ENCODE peak calls at places on chromosome 22, in six cellular contexts. One of them, this sample, is unnamed.

GRCh38 chr22:31561238-31561887 is 65.0 kb downstream of the SFI1 start:
- DNase-seq in amniotic stem cell: peak
- DNase-seq in GM20000: peak
- DNase-seq in cardiac muscle cell: peak
- DNase-seq in caudate nucleus: peak
- DNase-seq in NCI-H1436: peak
- DNase-seq in this sample: peak

GRCh38 chr22:45358127-45358526 is 48.4 kb downstream of the FAM118A start:
- DNase-seq in amniotic stem cell: no peak
- DNase-seq in GM20000: no peak
- DNase-seq in cardiac muscle cell: no peak
- DNase-seq in caudate nucleus: no peak
- DNase-seq in NCI-H1436: no peak
- DNase-seq in this sample: no peak

GRCh38 chr22:42022162-42022847 is 23.7 kb downstream of the WBP2NL start:
- DNase-seq in amniotic stem cell: no peak
- DNase-seq in GM20000: peak
- DNase-seq in cardiac muscle cell: no peak
- DNase-seq in caudate nucleus: no peak
- DNase-seq in NCI-H1436: no peak
- DNase-seq in this sample: no peak

GRCh38 chr22:17563936-17564391 is 666 bp downstream of the SLC25A18 start:
- DNase-seq in amniotic stem cell: no peak
- DNase-seq in GM20000: no peak
- DNase-seq in cardiac muscle cell: no peak
- DNase-seq in caudate nucleus: no peak
- DNase-seq in NCI-H1436: peak
- DNase-seq in this sample: peak

GRCh38 chr22:18122254-18122554 is 11.6 kb downstream of the TUBA8 start:
- DNase-seq in amniotic stem cell: no peak
- DNase-seq in GM20000: no peak
- DNase-seq in cardiac muscle cell: no peak
- DNase-seq in caudate nucleus: no peak
- DNase-seq in NCI-H1436: no peak
- DNase-seq in this sample: no peak

GRCh38 chr22:41964106-41964494 is 5.1 kb upstream of the SEPTIN3 start:
- DNase-seq in amniotic stem cell: no peak
- DNase-seq in GM20000: no peak
- DNase-seq in cardiac muscle cell: no peak
- DNase-seq in caudate nucleus: no peak
- DNase-seq in NCI-H1436: no peak
- DNase-seq in this sample: no peak

GRCh38 chr22:34390400-34390799 is 470.1 kb upstream of the LARGE1 start:
- DNase-seq in amniotic stem cell: no peak
- DNase-seq in GM20000: no peak
- DNase-seq in cardiac muscle cell: no peak
- DNase-seq in caudate nucleus: no peak
- DNase-seq in NCI-H1436: no peak
- DNase-seq in this sample: no peak

GRCh38 chr22:49925525-49926128 is 7.2 kb downstream of the CRELD2 start:
- DNase-seq in amniotic stem cell: no peak
- DNase-seq in GM20000: peak
- DNase-seq in cardiac muscle cell: no peak
- DNase-seq in caudate nucleus: no peak
- DNase-seq in NCI-H1436: no peak
- DNase-seq in this sample: no peak

GRCh38 chr22:28905433-28905832 is 22.1 kb downstream of the ZNRF3 start:
- DNase-seq in amniotic stem cell: no peak
- DNase-seq in GM20000: no peak
- DNase-seq in cardiac muscle cell: no peak
- DNase-seq in caudate nucleus: no peak
- DNase-seq in NCI-H1436: no peak
- DNase-seq in this sample: no peak

GRCh38 chr22:46370584-46371373 is 35.3 kb downstream of the TRMU start:
- DNase-seq in amniotic stem cell: no peak
- DNase-seq in GM20000: no peak
- DNase-seq in cardiac muscle cell: no peak
- DNase-seq in caudate nucleus: no peak
- DNase-seq in NCI-H1436: no peak
- DNase-seq in this sample: no peak

GRCh38 chr22:18109410-18110193 is 1.0 kb upstream of the TUBA8 start:
- DNase-seq in amniotic stem cell: no peak
- DNase-seq in GM20000: no peak
- DNase-seq in cardiac muscle cell: no peak
- DNase-seq in caudate nucleus: no peak
- DNase-seq in NCI-H1436: no peak
- DNase-seq in this sample: no peak

This sample was measured in nucleus accumbens.